ENCODE peak calls at places on chromosome 11, in four cellular contexts. One of them, this sample, is unnamed.

GRCh38 chr11:126890561-126890960 is 110.0 kb downstream of the KIRREL3 start:
- DNase-seq in stimulated activated CD4-positive, alpha-beta T cell treated with anti-CD3 and anti-CD28 coated beads, Interleukin-4, amount 100 ng/mL, for 1 hour: no peak
- DNase-seq in activated effector memory CD4-positive, alpha-beta T cell treated with anti-CD3 and anti-CD28 coated beads, Interleukin-2, amount 50 U/mL, for 16 hours: no peak
- DNase-seq in GM12892: no peak
- DNase-seq in this sample: no peak

GRCh38 chr11:45556851-45557707 is 108.3 kb downstream of the CHST1 start:
- DNase-seq in stimulated activated CD4-positive, alpha-beta T cell treated with anti-CD3 and anti-CD28 coated beads, Interleukin-4, amount 100 ng/mL, for 1 hour: no peak
- DNase-seq in activated effector memory CD4-positive, alpha-beta T cell treated with anti-CD3 and anti-CD28 coated beads, Interleukin-2, amount 50 U/mL, for 16 hours: no peak
- DNase-seq in GM12892: no peak
- DNase-seq in this sample: peak

GRCh38 chr11:43751726-43752125 is 71.2 kb downstream of the HSD17B12 start:
- DNase-seq in stimulated activated CD4-positive, alpha-beta T cell treated with anti-CD3 and anti-CD28 coated beads, Interleukin-4, amount 100 ng/mL, for 1 hour: no peak
- DNase-seq in activated effector memory CD4-positive, alpha-beta T cell treated with anti-CD3 and anti-CD28 coated beads, Interleukin-2, amount 50 U/mL, for 16 hours: no peak
- DNase-seq in GM12892: no peak
- DNase-seq in this sample: peak

GRCh38 chr11:129853508-129854228 is 38.0 kb downstream of the TMEM45B start:
- DNase-seq in stimulated activated CD4-positive, alpha-beta T cell treated with anti-CD3 and anti-CD28 coated beads, Interleukin-4, amount 100 ng/mL, for 1 hour: peak
- DNase-seq in activated effector memory CD4-positive, alpha-beta T cell treated with anti-CD3 and anti-CD28 coated beads, Interleukin-2, amount 50 U/mL, for 16 hours: peak
- DNase-seq in GM12892: no peak
- DNase-seq in this sample: peak

GRCh38 chr11:67024410-67024809 is 1.5 kb downstream of the SYT12 start:
- DNase-seq in stimulated activated CD4-positive, alpha-beta T cell treated with anti-CD3 and anti-CD28 coated beads, Interleukin-4, amount 100 ng/mL, for 1 hour: peak
- DNase-seq in activated effector memory CD4-positive, alpha-beta T cell treated with anti-CD3 and anti-CD28 coated beads, Interleukin-2, amount 50 U/mL, for 16 hours: peak
- DNase-seq in GM12892: no peak
- DNase-seq in this sample: peak

GRCh38 chr11:129249351-129249750 is 57.2 kb upstream of the ARHGAP32 start:
- DNase-seq in stimulated activated CD4-positive, alpha-beta T cell treated with anti-CD3 and anti-CD28 coated beads, Interleukin-4, amount 100 ng/mL, for 1 hour: no peak
- DNase-seq in activated effector memory CD4-positive, alpha-beta T cell treated with anti-CD3 and anti-CD28 coated beads, Interleukin-2, amount 50 U/mL, for 16 hours: no peak
- DNase-seq in GM12892: no peak
- DNase-seq in this sample: no peak

GRCh38 chr11:46363031-46363407 is 15.8 kb downstream of the DGKZ start:
- DNase-seq in stimulated activated CD4-positive, alpha-beta T cell treated with anti-CD3 and anti-CD28 coated beads, Interleukin-4, amount 100 ng/mL, for 1 hour: no peak
- DNase-seq in activated effector memory CD4-positive, alpha-beta T cell treated with anti-CD3 and anti-CD28 coated beads, Interleukin-2, amount 50 U/mL, for 16 hours: no peak
- DNase-seq in GM12892: no peak
- DNase-seq in this sample: peak

GRCh38 chr11:34213366-34213765 is 107.9 kb downstream of the NAT10 start:
- DNase-seq in stimulated activated CD4-positive, alpha-beta T cell treated with anti-CD3 and anti-CD28 coated beads, Interleukin-4, amount 100 ng/mL, for 1 hour: no peak
- DNase-seq in activated effector memory CD4-positive, alpha-beta T cell treated with anti-CD3 and anti-CD28 coated beads, Interleukin-2, amount 50 U/mL, for 16 hours: no peak
- DNase-seq in GM12892: no peak
- DNase-seq in this sample: no peak

GRCh38 chr11:117870176-117870952 is 6.1 kb downstream of the FXYD6 start:
- DNase-seq in stimulated activated CD4-positive, alpha-beta T cell treated with anti-CD3 and anti-CD28 coated beads, Interleukin-4, amount 100 ng/mL, for 1 hour: no peak
- DNase-seq in activated effector memory CD4-positive, alpha-beta T cell treated with anti-CD3 and anti-CD28 coated beads, Interleukin-2, amount 50 U/mL, for 16 hours: peak
- DNase-seq in GM12892: no peak
- DNase-seq in this sample: no peak

GRCh38 chr11:34154059-34154875 is 48.8 kb downstream of the NAT10 start:
- DNase-seq in stimulated activated CD4-positive, alpha-beta T cell treated with anti-CD3 and anti-CD28 coated beads, Interleukin-4, amount 100 ng/mL, for 1 hour: no peak
- DNase-seq in activated effector memory CD4-positive, alpha-beta T cell treated with anti-CD3 and anti-CD28 coated beads, Interleukin-2, amount 50 U/mL, for 16 hours: no peak
- DNase-seq in GM12892: peak
- DNase-seq in this sample: peak

GRCh38 chr11:41943671-41944070 is 484.2 kb upstream of the LRRC4C start:
- DNase-seq in stimulated activated CD4-positive, alpha-beta T cell treated with anti-CD3 and anti-CD28 coated beads, Interleukin-4, amount 100 ng/mL, for 1 hour: no peak
- DNase-seq in activated effector memory CD4-positive, alpha-beta T cell treated with anti-CD3 and anti-CD28 coated beads, Interleukin-2, amount 50 U/mL, for 16 hours: no peak
- DNase-seq in GM12892: no peak
- DNase-seq in this sample: no peak

GRCh38 chr11:77244277-77245014 is 57.0 kb downstream of the GDPD4 start:
- DNase-seq in stimulated activated CD4-positive, alpha-beta T cell treated with anti-CD3 and anti-CD28 coated beads, Interleukin-4, amount 100 ng/mL, for 1 hour: no peak
- DNase-seq in activated effector memory CD4-positive, alpha-beta T cell treated with anti-CD3 and anti-CD28 coated beads, Interleukin-2, amount 50 U/mL, for 16 hours: no peak
- DNase-seq in GM12892: no peak
- DNase-seq in this sample: no peak

GRCh38 chr11:76702378-76703128 is 32.0 kb upstream of the LRRC32 start:
- DNase-seq in stimulated activated CD4-positive, alpha-beta T cell treated with anti-CD3 and anti-CD28 coated beads, Interleukin-4, amount 100 ng/mL, for 1 hour: no peak
- DNase-seq in activated effector memory CD4-positive, alpha-beta T cell treated with anti-CD3 and anti-CD28 coated beads, Interleukin-2, amount 50 U/mL, for 16 hours: no peak
- DNase-seq in GM12892: no peak
- DNase-seq in this sample: no peak

GRCh38 chr11:116962108-116962507 is 124.7 kb upstream of the APOA1 start:
- DNase-seq in stimulated activated CD4-positive, alpha-beta T cell treated with anti-CD3 and anti-CD28 coated beads, Interleukin-4, amount 100 ng/mL, for 1 hour: no peak
- DNase-seq in activated effector memory CD4-positive, alpha-beta T cell treated with anti-CD3 and anti-CD28 coated beads, Interleukin-2, amount 50 U/mL, for 16 hours: no peak
- DNase-seq in GM12892: no peak
- DNase-seq in this sample: no peak

GRCh38 chr11:67033661-67034166 is 10.8 kb downstream of the SYT12 start:
- DNase-seq in stimulated activated CD4-positive, alpha-beta T cell treated with anti-CD3 and anti-CD28 coated beads, Interleukin-4, amount 100 ng/mL, for 1 hour: no peak
- DNase-seq in activated effector memory CD4-positive, alpha-beta T cell treated with anti-CD3 and anti-CD28 coated beads, Interleukin-2, amount 50 U/mL, for 16 hours: no peak
- DNase-seq in GM12892: no peak
- DNase-seq in this sample: peak

GRCh38 chr11:8224161-8224591 is 39.5 kb downstream of the LMO1 start:
- DNase-seq in stimulated activated CD4-positive, alpha-beta T cell treated with anti-CD3 and anti-CD28 coated beads, Interleukin-4, amount 100 ng/mL, for 1 hour: no peak
- DNase-seq in activated effector memory CD4-positive, alpha-beta T cell treated with anti-CD3 and anti-CD28 coated beads, Interleukin-2, amount 50 U/mL, for 16 hours: no peak
- DNase-seq in GM12892: no peak
- DNase-seq in this sample: no peak

GRCh38 chr11:102389253-102389652 is 42.2 kb downstream of the BIRC2 start:
- DNase-seq in stimulated activated CD4-positive, alpha-beta T cell treated with anti-CD3 and anti-CD28 coated beads, Interleukin-4, amount 100 ng/mL, for 1 hour: no peak
- DNase-seq in activated effector memory CD4-positive, alpha-beta T cell treated with anti-CD3 and anti-CD28 coated beads, Interleukin-2, amount 50 U/mL, for 16 hours: no peak
- DNase-seq in GM12892: no peak
- DNase-seq in this sample: no peak

GRCh38 chr11:35968386-35969088 is 24.7 kb downstream of the LDLRAD3 start:
- DNase-seq in stimulated activated CD4-positive, alpha-beta T cell treated with anti-CD3 and anti-CD28 coated beads, Interleukin-4, amount 100 ng/mL, for 1 hour: no peak
- DNase-seq in activated effector memory CD4-positive, alpha-beta T cell treated with anti-CD3 and anti-CD28 coated beads, Interleukin-2, amount 50 U/mL, for 16 hours: no peak
- DNase-seq in GM12892: no peak
- DNase-seq in this sample: no peak

GRCh38 chr11:44464741-44465140 is 100.7 kb upstream of the CD82 start:
- DNase-seq in stimulated activated CD4-positive, alpha-beta T cell treated with anti-CD3 and anti-CD28 coated beads, Interleukin-4, amount 100 ng/mL, for 1 hour: no peak
- DNase-seq in activated effector memory CD4-positive, alpha-beta T cell treated with anti-CD3 and anti-CD28 coated beads, Interleukin-2, amount 50 U/mL, for 16 hours: no peak
- DNase-seq in GM12892: no peak
- DNase-seq in this sample: peak

GRCh38 chr11:3959015-3959917 is 103.8 kb downstream of the STIM1 start:
- DNase-seq in stimulated activated CD4-positive, alpha-beta T cell treated with anti-CD3 and anti-CD28 coated beads, Interleukin-4, amount 100 ng/mL, for 1 hour: no peak
- DNase-seq in activated effector memory CD4-positive, alpha-beta T cell treated with anti-CD3 and anti-CD28 coated beads, Interleukin-2, amount 50 U/mL, for 16 hours: no peak
- DNase-seq in GM12892: no peak
- DNase-seq in this sample: peak

GRCh38 chr11:18798941-18799469 is 7.4 kb upstream of the PTPN5 start:
- DNase-seq in stimulated activated CD4-positive, alpha-beta T cell treated with anti-CD3 and anti-CD28 coated beads, Interleukin-4, amount 100 ng/mL, for 1 hour: no peak
- DNase-seq in activated effector memory CD4-positive, alpha-beta T cell treated with anti-CD3 and anti-CD28 coated beads, Interleukin-2, amount 50 U/mL, for 16 hours: no peak
- DNase-seq in GM12892: no peak
- DNase-seq in this sample: no peak

GRCh38 chr11:2273771-2274170 is 3.4 kb upstream of the ASCL2 start:
- DNase-seq in stimulated activated CD4-positive, alpha-beta T cell treated with anti-CD3 and anti-CD28 coated beads, Interleukin-4, amount 100 ng/mL, for 1 hour: no peak
- DNase-seq in activated effector memory CD4-positive, alpha-beta T cell treated with anti-CD3 and anti-CD28 coated beads, Interleukin-2, amount 50 U/mL, for 16 hours: no peak
- DNase-seq in GM12892: no peak
- DNase-seq in this sample: no peak

GRCh38 chr11:44611687-44612437 is 46.4 kb downstream of the CD82 start:
- DNase-seq in stimulated activated CD4-positive, alpha-beta T cell treated with anti-CD3 and anti-CD28 coated beads, Interleukin-4, amount 100 ng/mL, for 1 hour: peak
- DNase-seq in activated effector memory CD4-positive, alpha-beta T cell treated with anti-CD3 and anti-CD28 coated beads, Interleukin-2, amount 50 U/mL, for 16 hours: peak
- DNase-seq in GM12892: peak
- DNase-seq in this sample: no peak

GRCh38 chr11:68518191-68518590 is 57.6 kb downstream of the PPP6R3 start:
- DNase-seq in stimulated activated CD4-positive, alpha-beta T cell treated with anti-CD3 and anti-CD28 coated beads, Interleukin-4, amount 100 ng/mL, for 1 hour: no peak
- DNase-seq in activated effector memory CD4-positive, alpha-beta T cell treated with anti-CD3 and anti-CD28 coated beads, Interleukin-2, amount 50 U/mL, for 16 hours: no peak
- DNase-seq in GM12892: no peak
- DNase-seq in this sample: no peak

GRCh38 chr11:11461473-11461872 is 108.4 kb upstream of the CSNK2A3 start:
- DNase-seq in stimulated activated CD4-positive, alpha-beta T cell treated with anti-CD3 and anti-CD28 coated beads, Interleukin-4, amount 100 ng/mL, for 1 hour: no peak
- DNase-seq in activated effector memory CD4-positive, alpha-beta T cell treated with anti-CD3 and anti-CD28 coated beads, Interleukin-2, amount 50 U/mL, for 16 hours: no peak
- DNase-seq in GM12892: no peak
- DNase-seq in this sample: no peak

GRCh38 chr11:6523253-6523652 is 26.2 kb downstream of the DNHD1 start:
- DNase-seq in stimulated activated CD4-positive, alpha-beta T cell treated with anti-CD3 and anti-CD28 coated beads, Interleukin-4, amount 100 ng/mL, for 1 hour: no peak
- DNase-seq in activated effector memory CD4-positive, alpha-beta T cell treated with anti-CD3 and anti-CD28 coated beads, Interleukin-2, amount 50 U/mL, for 16 hours: no peak
- DNase-seq in GM12892: no peak
- DNase-seq in this sample: no peak

GRCh38 chr11:103779054-103779453 is 257.4 kb upstream of the DDI1 start:
- DNase-seq in stimulated activated CD4-positive, alpha-beta T cell treated with anti-CD3 and anti-CD28 coated beads, Interleukin-4, amount 100 ng/mL, for 1 hour: no peak
- DNase-seq in activated effector memory CD4-positive, alpha-beta T cell treated with anti-CD3 and anti-CD28 coated beads, Interleukin-2, amount 50 U/mL, for 16 hours: no peak
- DNase-seq in GM12892: no peak
- DNase-seq in this sample: no peak

GRCh38 chr11:606245-606644 is 9.5 kb downstream of the IRF7 start:
- DNase-seq in stimulated activated CD4-positive, alpha-beta T cell treated with anti-CD3 and anti-CD28 coated beads, Interleukin-4, amount 100 ng/mL, for 1 hour: no peak
- DNase-seq in activated effector memory CD4-positive, alpha-beta T cell treated with anti-CD3 and anti-CD28 coated beads, Interleukin-2, amount 50 U/mL, for 16 hours: no peak
- DNase-seq in GM12892: no peak
- DNase-seq in this sample: no peak

GRCh38 chr11:128901655-128902514 is 10.7 kb downstream of the KCNJ5 start:
- DNase-seq in stimulated activated CD4-positive, alpha-beta T cell treated with anti-CD3 and anti-CD28 coated beads, Interleukin-4, amount 100 ng/mL, for 1 hour: no peak
- DNase-seq in activated effector memory CD4-positive, alpha-beta T cell treated with anti-CD3 and anti-CD28 coated beads, Interleukin-2, amount 50 U/mL, for 16 hours: no peak
- DNase-seq in GM12892: no peak
- DNase-seq in this sample: no peak

GRCh38 chr11:20238712-20239111 is 78.4 kb upstream of the DBX1 start:
- DNase-seq in stimulated activated CD4-positive, alpha-beta T cell treated with anti-CD3 and anti-CD28 coated beads, Interleukin-4, amount 100 ng/mL, for 1 hour: no peak
- DNase-seq in activated effector memory CD4-positive, alpha-beta T cell treated with anti-CD3 and anti-CD28 coated beads, Interleukin-2, amount 50 U/mL, for 16 hours: no peak
- DNase-seq in GM12892: no peak
- DNase-seq in this sample: no peak

This sample was measured in NB4.